ENCODE peak calls at places on chromosomes 16 and 17, in eight cellular contexts. G is NCI-H460, F is Calu3, C is EH, N is AG04450, H is esophagus muscularis mucosa, Y is epithelial cell of proximal tubule, O is fibroblast of pulmonary artery. B is an unnamed sample.

GRCh38 chr16:47139561-47140185 is 4.1 kb downstream of the NETO2 start:
- DNase-seq in F (no peak), C (peak), G (no peak), N (no peak), Y (no peak), H (no peak), O (no peak), B (no peak)

GRCh38 chr17:81121841-81122733 is 43.2 kb upstream of the PVALEF start:
- DNase-seq in F (no peak), G (no peak), C (no peak), O (no peak), H (no peak), Y (no peak), N (no peak), B (no peak)

GRCh38 chr17:64063766-64064224 is 43.4 kb upstream of the ICAM2 start:
- DNase-seq in O (peak), C (peak), N (no peak), H (no peak), F (peak), G (no peak), Y (no peak), B (no peak)

GRCh38 chr17:61400058-61400785 is 579 bp downstream of the TBX2 start:
- DNase-seq in G (no peak), N (no peak), O (peak), F (peak), H (no peak), Y (no peak), C (peak), B (peak)

GRCh38 chr17:17492562-17492961 is 3.6 kb downstream of the RASD1 start:
- DNase-seq in H (no peak), F (no peak), C (no peak), G (no peak), Y (no peak), N (no peak), O (no peak), B (no peak)

GRCh38 chr16:11094838-11095565 is 150.6 kb downstream of the CLEC16A start:
- DNase-seq in H (no peak), G (no peak), Y (no peak), O (no peak), N (no peak), C (no peak), F (no peak), B (no peak)

GRCh38 chr17:61468263-61468907 is 16.2 kb downstream of the TBX4 start:
- DNase-seq in O (no peak), G (no peak), Y (no peak), C (peak), F (no peak), N (no peak), H (no peak), B (no peak)

GRCh38 chr17:50482110-50482509 is 3.5 kb downstream of the RSAD1 start:
- DNase-seq in O (no peak), G (no peak), C (no peak), Y (no peak), H (no peak), N (no peak), F (no peak), B (peak)

GRCh38 chr16:89583197-89583894 is 7.8 kb downstream of the CPNE7 start:
- DNase-seq in F (no peak), O (no peak), G (no peak), Y (no peak), N (no peak), C (no peak), H (no peak), B (no peak)

GRCh38 chr16:17367932-17368331 is 102.8 kb downstream of the XYLT1 start:
- DNase-seq in O (peak), H (no peak), Y (no peak), C (peak), G (no peak), F (no peak), N (no peak), B (no peak)

GRCh38 chr17:47987240-47987835 is 16.4 kb downstream of the CDK5RAP3 start:
- DNase-seq in O (no peak), N (no peak), C (peak), Y (no peak), H (no peak), G (no peak), F (no peak), B (peak)

GRCh38 chr17:73710095-73710592 is 65.9 kb upstream of the SDK2 start:
- DNase-seq in H (no peak), G (peak), N (peak), F (peak), O (peak), Y (peak), C (peak), B (no peak)

GRCh38 chr17:81330884-81331245 is 35.8 kb upstream of the SLC38A10 start:
- DNase-seq in C (no peak), H (no peak), F (no peak), Y (no peak), N (no peak), G (no peak), O (no peak), B (no peak)

GRCh38 chr17:69175812-69176517 is 34.3 kb upstream of the ABCA6 start:
- DNase-seq in Y (peak), C (peak), F (peak), O (peak), H (no peak), N (peak), G (peak), B (peak)

GRCh38 chr16:52549011-52549692 is 2.2 kb upstream of the TOX3 start:
- DNase-seq in O (peak), C (no peak), H (peak), F (no peak), G (no peak), Y (no peak), N (no peak), B (no peak)

GRCh38 chr16:87806246-87806607 is 40.4 kb upstream of the KLHDC4 start:
- DNase-seq in G (no peak), N (no peak), O (no peak), H (no peak), F (peak), C (peak), Y (no peak), B (peak)

GRCh38 chr17:81328489-81328888 is 33.4 kb upstream of the SLC38A10 start:
- DNase-seq in O (no peak), C (no peak), Y (no peak), N (no peak), F (peak), G (no peak), H (no peak), B (no peak)

GRCh38 chr17:596287-596686 is 118.4 kb downstream of the VPS53 start:
- DNase-seq in F (peak), H (no peak), C (peak), N (no peak), G (peak), Y (no peak), O (no peak), B (no peak)

GRCh38 chr16:55842369-55843104 is 9.6 kb upstream of the CES1 start:
- DNase-seq in C (peak), N (peak), G (peak), H (no peak), F (peak), Y (no peak), O (peak), B (peak)

GRCh38 chr17:79002291-79002690 is 7.3 kb downstream of the CANT1 start:
- DNase-seq in O (no peak), Y (no peak), F (no peak), C (no peak), N (no peak), H (no peak), G (no peak), B (no peak)